ENCODE peak calls at places on chromosomes 6 and 20, in six cellular contexts. H is HepG2, X is K562, N is SK-N-SH, G is H1, Q is GM12878. Z is an unnamed sample. For H3K36me3, the result is how much of the 10 kb centered on the place peaks cover.

GRCh38 chr6:166774292-166774691 is 147.2 kb upstream of the RPS6KA2 start:
- DNase-seq in X (no peak), H (no peak), N (no peak), G (no peak), Q (no peak), Z (no peak)

GRCh38 chr6:1625352-1625773 is 15.6 kb downstream of the FOXC1 start:
- DNase-seq in H (no peak), G (no peak), X (no peak), N (no peak), Q (no peak), Z (no peak)

GRCh38 chr6:167795321-167795811 is 31.3 kb upstream of the AFDN start:
- DNase-seq in G (no peak), Q (no peak), X (no peak), H (no peak), N (no peak), Z (no peak)

GRCh38 chr6:11392778-11393507 is 144.6 kb upstream of the TMEM170B start:
- DNase-seq in N (peak), X (peak), Q (no peak), G (no peak), H (peak), Z (no peak)

GRCh38 chr6:9537381-9537780 is 877.5 kb downstream of the TFAP2A start:
- DNase-seq in N (no peak), Q (no peak), G (no peak), X (no peak), H (no peak), Z (no peak)

GRCh38 chr6:7773914-7774313 is 48.0 kb downstream of the BMP6 start:
- DNase-seq in H (no peak), Q (no peak), X (no peak), G (no peak), N (no peak), Z (no peak)

GRCh38 chr6:10163159-10163962 is 251.5 kb downstream of the TFAP2A start:
- DNase-seq in G (no peak), N (no peak), H (no peak), X (peak), Q (no peak), Z (no peak)

GRCh38 chr20:17733781-17734304 is 34.1 kb downstream of the BANF2 start:
- DNase-seq in G (no peak), Q (no peak), H (no peak), X (no peak), N (no peak), Z (no peak)

GRCh38 chr6:90121982-90122381 is 174.7 kb downstream of the BACH2 start:
- DNase-seq in X (no peak), G (no peak), Q (no peak), N (no peak), H (no peak), Z (no peak)

GRCh38 chr6:77092971-77093370 is 370.3 kb downstream of the HTR1B start:
- DNase-seq in Q (no peak), H (no peak), G (no peak), N (no peak), X (no peak), Z (no peak)

GRCh38 chr6:142301421-142302391 is at the start of gene ADGRG6:
- DNase-seq in Q (no peak), N (peak), X (peak), H (peak), G (no peak), Z (peak)

GRCh38 chr6:90179190-90180169 is 117.2 kb downstream of the BACH2 start:
- DNase-seq in X (peak), N (no peak), G (no peak), H (no peak), Q (no peak), Z (no peak)

GRCh38 chr20:5033566-5033965 is 32.3 kb upstream of the SLC23A2 start:
- DNase-seq in G (no peak), Q (no peak), H (peak), X (no peak), N (no peak), Z (no peak)

GRCh38 chr20:39880890-39881289 is 808.1 kb downstream of the MAFB start:
- DNase-seq in G (peak), H (no peak), N (peak), X (peak), Q (no peak), Z (no peak)

GRCh38 chr6:146361367-146361924 is 182.2 kb upstream of the RAB32 start:
- DNase-seq in G (no peak), Q (no peak), N (peak), X (peak), H (no peak), Z (no peak)

GRCh38 chr20:51266353-51266752 is 243.4 kb upstream of the KCNG1 start:
- DNase-seq in Q (no peak), X (no peak), G (no peak), H (no peak), N (no peak), Z (no peak)

GRCh38 chr6:107957165-107957908 is 671 bp downstream of the SEC63 start:
- DNase-seq in H (peak), Q (no peak), N (peak), G (no peak), X (peak), Z (no peak)

GRCh38 chr6:168330403-168330802 is 10.8 kb upstream of the DACT2 start:
- DNase-seq in H (no peak), X (no peak), Q (no peak), N (no peak), G (no peak), Z (no peak)

GRCh38 chr20:9112541-9113515 is 43.9 kb downstream of the PLCB4 start:
- DNase-seq in G (no peak), N (no peak), Q (no peak), X (no peak), H (no peak), Z (no peak)

GRCh38 chr20:20261159-20261558 is 106.7 kb upstream of the INSM1 start:
- DNase-seq in G (no peak), X (no peak), Q (no peak), N (no peak), H (no peak), Z (no peak)

GRCh38 chr6:84500726-84501125 is 263.7 kb downstream of the TBX18 start:
- DNase-seq in G (no peak), X (no peak), Q (no peak), H (no peak), N (no peak), Z (no peak)

GRCh38 chr20:910132-910839 is 5.8 kb downstream of the ANGPT4 start:
- DNase-seq in N (no peak), Q (no peak), G (no peak), H (no peak), X (no peak), Z (no peak)

GRCh38 chr6:46299253-46299652 is 128.5 kb upstream of the ENPP5 start:
- DNase-seq in N (no peak), Q (no peak), H (no peak), X (no peak), G (no peak), Z (no peak)

GRCh38 chr6:18102783-18103509 is 19.5 kb downstream of the NHLRC1 start:
- DNase-seq in H (no peak), N (no peak), G (no peak), Q (no peak), X (no peak), Z (no peak)

GRCh38 chr6:95404777-95405176 is 172.6 kb upstream of the MANEA start:
- DNase-seq in G (no peak), H (no peak), Q (no peak), N (no peak), X (no peak), Z (no peak)

GRCh38 chr6:118372413-118372812 is 175.7 kb upstream of the PLN start:
- DNase-seq in N (peak), G (no peak), X (no peak), Q (no peak), H (no peak), Z (no peak)

GRCh38 chr6:75266716-75267291 is 17.8 kb downstream of the TMEM30A start:
- DNase-seq in G (no peak), Q (no peak), H (peak), N (peak), X (peak), Z (no peak)

GRCh38 chr6:143561105-143561704 is 49.7 kb upstream of the FUCA2 start:
- DNase-seq in H (no peak), Q (no peak), G (no peak), X (no peak), N (no peak), Z (no peak)

GRCh38 chr6:41189968-41190367 is 11.0 kb downstream of the TREML2 start:
- DNase-seq in X (no peak), G (no peak), H (no peak), Q (no peak), N (no peak), Z (no peak)

GRCh38 chr6:83702077-83702476 is 6.8 kb downstream of the SNAP91 start:
- DNase-seq in Q (no peak), N (no peak), X (no peak), H (no peak), G (no peak), Z (no peak)

GRCh38 chr6:39061182-39061581 is 12.6 kb downstream of the GLP1R start:
- DNase-seq in N (no peak), G (no peak), Q (no peak), X (no peak), H (no peak), Z (no peak)

GRCh38 chr20:31675828-31676533 is 38.3 kb downstream of the COX4I2 start:
- DNase-seq in N (no peak), Q (no peak), H (no peak), X (peak), G (no peak), Z (no peak)

GRCh38 chr20:37259865-37260264 is 1.7 kb downstream of the GHRH start:
- DNase-seq in G (no peak), X (no peak), Q (no peak), H (no peak), N (no peak), Z (no peak)

GRCh38 chr6:170473226-170473789 is 79.8 kb downstream of the PSMB1 start:
- DNase-seq in N (no peak), G (no peak), H (no peak), X (no peak), Q (no peak), Z (no peak)

GRCh38 chr6:122610690-122611455 is 668 bp downstream of the PKIB start:
- DNase-seq in G (peak), Q (no peak), N (peak), H (peak), X (no peak), Z (peak)

GRCh38 chr20:59205044-59205443 is 41.4 kb downstream of the ZNF831 start:
- DNase-seq in Q (no peak), G (no peak), N (no peak), X (no peak), H (no peak), Z (no peak)
- H3K36me3 ChIP-seq in Q (under half), G (under half), N (under half), X (under half), H (under half), Z (under half)

GRCh38 chr6:42877695-42878094 is 1.7 kb upstream of the RPL7L1 start:
- DNase-seq in H (peak), Q (no peak), X (no peak), G (no peak), N (no peak), Z (no peak)
- H3K9ac ChIP-seq in H (peak), Q (no peak), X (no peak), G (no peak), N (no peak), Z (no peak)

DNA sequence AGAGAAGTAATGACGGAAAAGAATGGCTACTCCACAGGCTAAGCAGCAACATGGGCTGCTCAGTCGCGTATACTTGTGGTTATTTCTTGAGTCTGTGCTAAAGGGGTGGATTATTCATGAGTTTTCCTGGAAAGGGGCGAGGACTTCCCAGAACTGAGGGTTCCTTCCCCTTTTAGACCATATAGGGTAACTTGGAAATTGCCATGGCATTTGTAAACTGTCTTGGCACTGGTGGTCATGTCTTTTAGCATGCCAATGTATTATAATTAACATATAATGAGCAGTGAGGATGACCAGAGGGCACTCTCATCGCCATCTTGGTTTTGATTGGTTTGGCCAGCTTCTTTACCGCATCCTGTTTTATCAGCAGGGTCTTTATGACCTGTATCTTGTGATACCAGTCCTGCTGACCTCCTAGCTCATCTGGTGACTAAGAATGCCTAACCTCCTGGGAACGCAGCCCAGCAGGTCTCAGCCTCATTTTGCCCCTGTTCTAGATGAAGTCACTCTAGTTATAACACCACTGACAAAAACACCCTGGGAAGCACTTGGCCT is 11.4 kb downstream of the LBP start:
- DNase-seq in Q (no peak), N (no peak), G (no peak), X (peak), H (no peak), Z (no peak)
- TF ChIP-seq JUND in Q (no peak), N (no peak), G (no peak), X (peak), H (no peak), Z (no peak)

GRCh38 chr20:62176866-62177265 is 6.0 kb upstream of the MTG2 start:
- DNase-seq in N (peak), X (no peak), Q (no peak), H (no peak), G (no peak), Z (no peak)
- H3K36me3 ChIP-seq in N (under half), X (half or more), Q (under half), H (under half), G (under half), Z (under half)

DNA sequence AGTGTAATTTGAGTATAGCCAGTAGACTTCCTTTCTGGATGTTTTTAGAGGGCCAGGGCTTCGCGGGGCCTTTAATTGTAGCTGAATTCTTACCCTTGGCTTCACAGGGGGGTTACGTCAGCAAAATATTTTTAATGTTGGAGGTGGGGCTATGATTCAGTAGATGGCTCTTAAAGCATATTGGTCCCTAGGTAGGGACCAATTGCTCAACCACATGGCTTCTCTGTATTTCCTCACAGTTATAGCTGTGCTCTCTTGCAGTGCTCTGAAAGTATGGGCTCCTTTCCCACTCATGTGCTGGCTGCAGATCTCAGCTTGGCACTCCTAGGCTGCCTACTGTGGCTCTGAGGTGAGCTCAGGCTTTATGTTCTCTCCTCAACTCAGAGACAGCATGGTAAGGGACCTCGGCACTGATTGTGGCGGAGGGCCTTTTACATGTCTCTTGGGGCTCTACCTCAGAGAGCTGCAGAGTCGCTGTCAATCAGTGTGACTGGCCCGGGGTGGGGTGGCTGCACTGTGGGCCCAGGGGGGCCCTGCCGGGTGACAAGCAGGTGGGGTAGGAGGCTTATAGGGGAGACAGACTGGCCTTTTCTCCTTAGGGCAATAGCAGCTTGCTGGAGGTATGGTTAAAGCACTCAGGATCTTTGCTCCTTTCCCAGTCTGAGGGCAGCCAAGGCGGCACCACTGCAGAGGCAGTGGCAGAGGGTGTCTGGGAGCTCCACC is 318.0 kb downstream of the DOK5 start:
- DNase-seq in N (no peak), X (no peak), H (no peak), G (no peak), Q (no peak), Z (no peak)
- H3K9ac ChIP-seq in N (no peak), X (no peak), H (no peak), G (no peak), Q (no peak), Z (no peak)

Z was measured in HCT116.